ENCODE peak calls at places on chromosomes 16 and 17, in ten cellular contexts. O is transverse colon, L is HCT116, V is uterus, E is vagina, Q is Peyer's patch, I is A549, T is ovary, U is sigmoid colon, R is lower leg skin. B is an unnamed sample.

GRCh38 chr16:12229759-12230594 is 253.4 kb downstream of the SNX29 start:
- DNase-seq in U (no peak), R (no peak), O (no peak), V (no peak), L (no peak), E (no peak), Q (no peak), T (no peak), I (no peak), B (no peak)

GRCh38 chr16:61413026-61413425 is 623.2 kb downstream of the CDH8 start:
- DNase-seq in V (no peak), T (no peak), E (no peak), U (no peak), Q (no peak), I (no peak), R (no peak), O (no peak), L (no peak), B (no peak)

GRCh38 chr17:71071837-71072236 is 902.5 kb downstream of the KCNJ2 start:
- DNase-seq in T (no peak), V (no peak), I (peak), U (no peak), Q (no peak), L (peak), R (no peak), O (no peak), E (no peak), B (peak)

GRCh38 chr17:31629696-31630470 is 229.2 kb downstream of the COPRS start:
- DNase-seq in Q (no peak), E (no peak), V (no peak), O (no peak), U (no peak), R (no peak), L (no peak), T (no peak), I (no peak), B (no peak)

GRCh38 chr17:49397586-49397985 is 17.1 kb downstream of the PHB1 start:
- DNase-seq in L (no peak), T (no peak), V (no peak), O (no peak), R (no peak), Q (no peak), E (no peak), U (no peak), I (no peak), B (no peak)

GRCh38 chr16:56419740-56420548 is 5.4 kb downstream of the AMFR start:
- DNase-seq in V (no peak), U (no peak), Q (no peak), E (no peak), O (no peak), T (no peak), R (no peak), L (no peak), I (no peak), B (no peak)

GRCh38 chr16:66508261-66508913 is 41.5 kb downstream of the TK2 start:
- DNase-seq in U (peak), L (no peak), Q (peak), R (no peak), I (peak), E (no peak), O (no peak), V (peak), T (peak), B (no peak)

GRCh38 chr17:21033350-21033749 is 9.5 kb downstream of the USP22 start:
- DNase-seq in I (no peak), E (no peak), T (no peak), R (no peak), Q (no peak), O (no peak), U (no peak), V (no peak), L (no peak), B (no peak)

GRCh38 chr16:62205459-62205858 is 169.2 kb upstream of the CDH8 start:
- DNase-seq in T (no peak), U (no peak), O (no peak), I (no peak), L (no peak), Q (no peak), E (no peak), R (no peak), V (no peak), B (no peak)

GRCh38 chr16:27097671-27098275 is 31.0 kb downstream of the C16orf82 start:
- DNase-seq in Q (no peak), E (peak), V (peak), I (no peak), R (peak), O (no peak), T (no peak), U (no peak), L (no peak), B (no peak)

GRCh38 chr17:8742274-8742673 is 2.4 kb downstream of the CCDC42 start:
- DNase-seq in I (no peak), L (no peak), O (no peak), Q (no peak), E (no peak), T (no peak), R (no peak), U (peak), V (no peak), B (no peak)

GRCh38 chr16:21953541-21953902 is 361 bp downstream of the UQCRC2 start:
- DNase-seq in U (no peak), E (no peak), Q (no peak), T (no peak), O (no peak), R (no peak), V (no peak), L (no peak), I (no peak), B (no peak)

GRCh38 chr16:68750243-68750642 is 13.2 kb downstream of the CDH1 start:
- DNase-seq in I (no peak), U (no peak), Q (no peak), O (no peak), T (no peak), V (no peak), L (no peak), E (no peak), R (no peak), B (no peak)

GRCh38 chr17:78110363-78111011 is 18.1 kb downstream of the TMC6 start:
- DNase-seq in E (no peak), U (no peak), T (peak), L (no peak), Q (no peak), V (peak), O (no peak), R (no peak), I (no peak), B (no peak)

GRCh38 chr16:1280783-1281182 is 24.9 kb downstream of the TPSD1 start:
- DNase-seq in U (no peak), E (no peak), Q (no peak), L (no peak), R (no peak), V (no peak), I (no peak), O (no peak), T (no peak), B (no peak)

GRCh38 chr17:79075433-79075805 is 795 bp downstream of the ENGASE start:
- DNase-seq in T (no peak), E (no peak), R (no peak), V (no peak), O (no peak), I (no peak), L (no peak), U (no peak), Q (peak), B (no peak)

GRCh38 chr17:47946929-47947397 is 5.6 kb downstream of the PNPO start:
- DNase-seq in O (peak), U (no peak), R (peak), Q (peak), E (no peak), T (no peak), V (peak), I (peak), L (peak), B (peak)

GRCh38 chr17:36485805-36486203 is 677 bp upstream of the ZNHIT3 start:
- DNase-seq in O (no peak), L (no peak), E (no peak), V (no peak), U (no peak), Q (no peak), I (no peak), R (no peak), T (no peak), B (no peak)

GRCh38 chr17:76281573-76282371 is 16.6 kb downstream of the UBALD2 start:
- DNase-seq in T (no peak), R (no peak), V (no peak), O (no peak), E (no peak), L (no peak), U (no peak), Q (no peak), I (no peak), B (no peak)

GRCh38 chr16:53071748-53072301 is 17.0 kb downstream of the CHD9 start:
- DNase-seq in I (no peak), Q (peak), O (peak), L (no peak), T (peak), U (peak), E (no peak), R (no peak), V (peak), B (no peak)

GRCh38 chr16:88522276-88522949 is 47.8 kb upstream of the ZC3H18 start:
- DNase-seq in I (no peak), R (no peak), L (no peak), Q (no peak), T (no peak), E (no peak), O (no peak), V (no peak), U (no peak), B (no peak)

GRCh38 chr17:1035546-1036170 is 38.7 kb downstream of the TIMM22 start:
- DNase-seq in V (no peak), E (no peak), U (no peak), T (no peak), L (no peak), I (no peak), R (no peak), Q (no peak), O (no peak), B (no peak)

GRCh38 chr16:25126820-25127232 is 15.3 kb downstream of the LCMT1 start:
- DNase-seq in E (no peak), O (peak), T (no peak), U (no peak), Q (no peak), V (peak), R (no peak), I (peak), L (no peak), B (peak)

GRCh38 chr16:8865145-8865882 is 3.5 kb downstream of the CARHSP1 start:
- DNase-seq in L (no peak), O (no peak), I (no peak), Q (no peak), R (no peak), U (no peak), V (no peak), T (no peak), E (no peak), B (no peak)
- TF ChIP-seq POLR2A in L (no peak), O (no peak), I (no peak), Q (no peak), R (no peak), U (no peak), V (no peak), T (no peak), E (no peak), B (no peak)

DNA sequence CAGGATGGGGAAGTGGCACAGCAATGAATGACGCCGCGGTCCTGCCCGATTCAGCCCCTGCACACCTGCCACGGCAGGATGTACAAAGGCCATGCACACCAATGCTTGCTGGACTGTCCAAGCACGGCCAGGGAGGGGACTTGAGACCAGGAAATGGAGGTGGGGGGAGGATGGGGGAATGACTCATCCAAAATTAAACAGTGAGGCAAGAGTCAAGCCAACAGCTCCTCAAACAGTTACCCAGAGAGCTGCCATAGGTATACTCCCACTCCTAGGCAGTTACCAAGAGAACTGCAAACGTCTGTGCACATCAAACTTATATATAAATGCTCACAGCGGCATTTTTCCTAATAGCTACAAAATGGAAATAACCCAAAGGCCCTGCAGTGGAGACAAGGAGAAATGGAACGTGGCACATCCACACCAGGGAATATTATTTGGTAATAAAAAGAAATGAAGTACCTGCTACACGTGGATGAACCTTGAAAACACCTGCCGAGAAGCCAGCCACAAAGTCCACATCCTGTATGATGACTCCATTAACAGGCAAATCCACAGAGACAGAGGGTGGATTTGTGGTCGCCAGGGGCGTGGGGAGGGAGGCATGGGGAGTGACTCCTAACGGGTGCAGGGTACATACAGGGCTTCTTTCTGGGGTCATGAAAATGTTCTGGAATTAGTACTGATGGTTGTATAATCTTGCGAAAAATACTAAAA is 54.1 kb downstream of the VAC14 start:
- DNase-seq in O (peak), I (peak), L (peak), E (no peak), V (peak), T (peak), R (peak), U (peak), Q (no peak), B (peak)
- TF ChIP-seq POLR2A in O (no peak), I (peak), L (no peak), E (no peak), V (no peak), T (no peak), R (no peak), U (no peak), Q (no peak), B (no peak)

GRCh38 chr16:57892447-57893096 is 78.4 kb downstream of the CNGB1 start:
- DNase-seq in U (no peak), V (no peak), O (peak), Q (no peak), I (no peak), E (no peak), T (no peak), L (no peak), R (no peak), B (no peak)
- TF ChIP-seq POLR2A in U (no peak), V (no peak), O (no peak), Q (no peak), I (no peak), E (no peak), T (no peak), L (no peak), R (no peak), B (no peak)

GRCh38 chr16:2973605-2974318 is 4.6 kb downstream of the PAQR4 start:
- DNase-seq in I (no peak), E (no peak), U (no peak), O (no peak), V (no peak), R (no peak), T (no peak), Q (no peak), L (no peak), B (no peak)
- TF ChIP-seq POLR2A in I (no peak), E (no peak), U (no peak), O (no peak), V (no peak), R (no peak), T (no peak), Q (no peak), L (no peak), B (no peak)

DNA sequence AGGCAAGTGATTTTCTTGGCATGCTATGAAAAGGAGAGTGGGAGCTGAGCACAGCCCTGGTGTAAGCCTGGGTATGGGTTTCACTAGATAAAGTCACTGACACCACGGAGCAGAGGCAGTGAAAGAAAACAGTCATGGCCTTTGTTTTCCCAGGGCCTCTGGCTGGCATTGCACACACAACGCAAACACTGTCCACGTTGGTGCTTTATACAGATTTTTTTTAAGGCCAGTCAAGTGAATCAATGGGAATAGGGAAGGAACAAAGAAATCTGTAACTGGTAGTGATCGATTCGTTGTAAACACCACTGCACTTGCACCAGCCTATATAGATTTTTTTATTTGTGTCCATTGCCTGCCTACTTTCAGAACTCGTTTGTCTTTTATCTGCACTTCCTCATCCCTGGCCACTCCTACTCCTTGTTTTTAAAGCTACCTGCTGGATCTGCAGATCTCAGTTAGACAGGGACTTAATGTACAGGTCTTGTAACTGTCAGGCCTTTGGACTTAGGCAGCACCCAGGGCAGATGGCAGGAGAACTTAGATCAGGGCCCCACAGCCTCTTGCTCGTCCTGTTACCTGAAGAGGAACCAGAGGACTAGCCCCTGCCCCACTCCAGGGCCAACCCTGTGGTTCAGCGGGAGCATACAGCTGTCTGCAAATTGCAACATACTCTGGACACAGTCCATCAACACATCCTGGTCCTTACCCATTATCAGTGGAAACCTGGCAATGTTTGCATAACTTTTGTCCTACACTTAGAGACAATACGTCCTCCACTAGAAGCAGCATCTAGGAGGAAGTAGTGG is 10.6 kb upstream of the TMIGD1 start:
- DNase-seq in I (no peak), R (no peak), T (peak), E (no peak), Q (no peak), L (no peak), V (peak), O (peak), U (no peak), B (no peak)
- TF ChIP-seq POLR2A in I (no peak), R (no peak), T (no peak), E (no peak), Q (no peak), L (no peak), V (no peak), O (peak), U (no peak), B (no peak)